ENCODE peak calls at places on chromosome 14, in four cellular contexts. One of them, this sample, is unnamed.

GRCh38 chr14:42307239-42307825 is 700.7 kb downstream of the LRFN5 start:
- DNase-seq in SK-N-SH: no peak
- DNase-seq in K562: no peak
- DNase-seq in HepG2: no peak
- DNase-seq in this sample: no peak

GRCh38 chr14:76500011-76500410 is 124.1 kb downstream of the ESRRB start:
- DNase-seq in SK-N-SH: no peak
- DNase-seq in K562: no peak
- DNase-seq in HepG2: no peak
- DNase-seq in this sample: no peak

GRCh38 chr14:37709419-37710195 is 114.2 kb downstream of the TTC6 start:
- DNase-seq in SK-N-SH: no peak
- DNase-seq in K562: no peak
- DNase-seq in HepG2: peak
- DNase-seq in this sample: peak

GRCh38 chr14:24297190-24297964 is 2.2 kb downstream of the DHRS1 start:
- DNase-seq in SK-N-SH: peak
- DNase-seq in K562: peak
- DNase-seq in HepG2: peak
- DNase-seq in this sample: no peak

GRCh38 chr14:57405562-57405961 is 15.2 kb downstream of the NAA30 start:
- DNase-seq in SK-N-SH: peak
- DNase-seq in K562: no peak
- DNase-seq in HepG2: no peak
- DNase-seq in this sample: no peak

GRCh38 chr14:24334431-24335271 is at the start of gene ADCY4:
- DNase-seq in SK-N-SH: peak
- DNase-seq in K562: no peak
- DNase-seq in HepG2: no peak
- DNase-seq in this sample: no peak

GRCh38 chr14:92173668-92174067 is 51.9 kb downstream of the CPSF2 start:
- DNase-seq in SK-N-SH: no peak
- DNase-seq in K562: no peak
- DNase-seq in HepG2: no peak
- DNase-seq in this sample: no peak

GRCh38 chr14:29584992-29585391 is 342.7 kb downstream of the PRKD1 start:
- DNase-seq in SK-N-SH: no peak
- DNase-seq in K562: no peak
- DNase-seq in HepG2: peak
- DNase-seq in this sample: no peak

GRCh38 chr14:73476451-73476905 is 14.3 kb upstream of the RIOX1 start:
- DNase-seq in SK-N-SH: no peak
- DNase-seq in K562: no peak
- DNase-seq in HepG2: no peak
- DNase-seq in this sample: no peak

GRCh38 chr14:95048771-95049312 is 108.5 kb downstream of the DICER1 start:
- DNase-seq in SK-N-SH: no peak
- DNase-seq in K562: no peak
- DNase-seq in HepG2: no peak
- DNase-seq in this sample: no peak

GRCh38 chr14:97149775-97150174 is 352.6 kb downstream of the VRK1 start:
- DNase-seq in SK-N-SH: no peak
- DNase-seq in K562: peak
- DNase-seq in HepG2: no peak
- DNase-seq in this sample: no peak

GRCh38 chr14:89198544-89199329 is 218.3 kb downstream of the FOXN3 start:
- DNase-seq in SK-N-SH: no peak
- DNase-seq in K562: no peak
- DNase-seq in HepG2: no peak
- DNase-seq in this sample: no peak

GRCh38 chr14:83071888-83072501 is 1538.3 kb upstream of the SEL1L start:
- DNase-seq in SK-N-SH: no peak
- DNase-seq in K562: no peak
- DNase-seq in HepG2: peak
- DNase-seq in this sample: no peak

GRCh38 chr14:76313303-76313702 is 62.6 kb upstream of the ESRRB start:
- DNase-seq in SK-N-SH: no peak
- DNase-seq in K562: no peak
- DNase-seq in HepG2: no peak
- DNase-seq in this sample: no peak

GRCh38 chr14:34302654-34303053 is 159.4 kb downstream of the SPTSSA start:
- DNase-seq in SK-N-SH: no peak
- DNase-seq in K562: no peak
- DNase-seq in HepG2: no peak
- DNase-seq in this sample: no peak

GRCh38 chr14:50085570-50086315 is 30.6 kb downstream of the VCPKMT start:
- DNase-seq in SK-N-SH: no peak
- DNase-seq in K562: no peak
- DNase-seq in HepG2: no peak
- DNase-seq in this sample: no peak

GRCh38 chr14:65976771-65977170 is 509.4 kb upstream of the CCDC196 start:
- DNase-seq in SK-N-SH: no peak
- DNase-seq in K562: no peak
- DNase-seq in HepG2: no peak
- DNase-seq in this sample: no peak

GRCh38 chr14:90060965-90061848 is 587 bp upstream of the KCNK13 start:
- DNase-seq in SK-N-SH: peak
- DNase-seq in K562: no peak
- DNase-seq in HepG2: no peak
- DNase-seq in this sample: no peak

GRCh38 chr14:89899917-89900680 is 54.4 kb downstream of the EFCAB11 start:
- DNase-seq in SK-N-SH: peak
- DNase-seq in K562: peak
- DNase-seq in HepG2: peak
- DNase-seq in this sample: peak

GRCh38 chr14:23578560-23579310 is at the start of gene JPH4:
- DNase-seq in SK-N-SH: peak
- DNase-seq in K562: no peak
- DNase-seq in HepG2: no peak
- DNase-seq in this sample: no peak

GRCh38 chr14:20820063-20820904 is 17.6 kb upstream of the RNASE1 start:
- DNase-seq in SK-N-SH: no peak
- DNase-seq in K562: peak
- DNase-seq in HepG2: no peak
- DNase-seq in this sample: no peak

GRCh38 chr14:76272349-76272748 is 103.6 kb upstream of the ESRRB start:
- DNase-seq in SK-N-SH: no peak
- DNase-seq in K562: no peak
- DNase-seq in HepG2: no peak
- DNase-seq in this sample: no peak

GRCh38 chr14:26191123-26191522 is 406.7 kb downstream of the NOVA1 start:
- DNase-seq in SK-N-SH: no peak
- DNase-seq in K562: no peak
- DNase-seq in HepG2: no peak
- DNase-seq in this sample: no peak

GRCh38 chr14:59347915-59348314 is 117.3 kb downstream of the GPR135 start:
- DNase-seq in SK-N-SH: no peak
- DNase-seq in K562: no peak
- DNase-seq in HepG2: no peak
- DNase-seq in this sample: no peak

GRCh38 chr14:96059519-96060135 is 20.5 kb downstream of the C14orf132 start:
- DNase-seq in SK-N-SH: no peak
- DNase-seq in K562: no peak
- DNase-seq in HepG2: no peak
- DNase-seq in this sample: no peak

GRCh38 chr14:72726444-72726843 is 167.5 kb downstream of the DPF3 start:
- DNase-seq in SK-N-SH: no peak
- DNase-seq in K562: no peak
- DNase-seq in HepG2: no peak
- DNase-seq in this sample: no peak

GRCh38 chr14:69592923-69593677 is 18.3 kb upstream of the SUSD6 start:
- DNase-seq in SK-N-SH: no peak
- DNase-seq in K562: no peak
- DNase-seq in HepG2: no peak
- DNase-seq in this sample: no peak

GRCh38 chr14:68653108-68653507 is 139.8 kb downstream of the ZFP36L1 start:
- DNase-seq in SK-N-SH: no peak
- DNase-seq in K562: no peak
- DNase-seq in HepG2: no peak
- DNase-seq in this sample: no peak

GRCh38 chr14:53152627-53152908 is 555 bp downstream of the DDHD1 start:
- DNase-seq in SK-N-SH: no peak
- DNase-seq in K562: no peak
- DNase-seq in HepG2: no peak
- DNase-seq in this sample: no peak

GRCh38 chr14:24089890-24090289 is 4.2 kb upstream of the PCK2 start:
- DNase-seq in SK-N-SH: no peak
- DNase-seq in K562: no peak
- DNase-seq in HepG2: no peak
- DNase-seq in this sample: no peak

GRCh38 chr14:54577494-54577893 is 10.6 kb downstream of the SAMD4A start:
- DNase-seq in SK-N-SH: no peak
- DNase-seq in K562: no peak
- DNase-seq in HepG2: no peak
- DNase-seq in this sample: no peak

GRCh38 chr14:62206456-62206855 is 444.2 kb downstream of the SNAPC1 start:
- DNase-seq in SK-N-SH: no peak
- DNase-seq in K562: no peak
- DNase-seq in HepG2: no peak
- DNase-seq in this sample: no peak

GRCh38 chr14:104237651-104238423 is 99.5 kb downstream of the KIF26A start:
- DNase-seq in SK-N-SH: no peak
- DNase-seq in K562: no peak
- DNase-seq in HepG2: no peak
- DNase-seq in this sample: no peak
- TF ChIP-seq ZBTB33 in SK-N-SH: no peak
- TF ChIP-seq ZBTB33 in K562: no peak
- TF ChIP-seq ZBTB33 in HepG2: no peak
- TF ChIP-seq ZBTB33 in this sample: no peak

GRCh38 chr14:67253076-67253635 is 11.9 kb downstream of the PALS1 start:
- DNase-seq in SK-N-SH: no peak
- DNase-seq in K562: no peak
- DNase-seq in HepG2: no peak
- DNase-seq in this sample: no peak

GRCh38 chr14:67251573-67252226 is 10.5 kb downstream of the PALS1 start:
- DNase-seq in SK-N-SH: no peak
- DNase-seq in K562: no peak
- DNase-seq in HepG2: no peak
- DNase-seq in this sample: no peak
- TF ChIP-seq RAD21 in SK-N-SH: no peak
- TF ChIP-seq RAD21 in K562: no peak
- TF ChIP-seq RAD21 in HepG2: no peak
- TF ChIP-seq RAD21 in this sample: no peak

GRCh38 chr14:31122921-31123320 is 84.7 kb downstream of the HECTD1 start:
- DNase-seq in SK-N-SH: no peak
- DNase-seq in K562: no peak
- DNase-seq in HepG2: no peak
- DNase-seq in this sample: no peak
- TF ChIP-seq ZBTB33 in SK-N-SH: no peak
- TF ChIP-seq ZBTB33 in K562: no peak
- TF ChIP-seq ZBTB33 in HepG2: no peak
- TF ChIP-seq ZBTB33 in this sample: no peak

DNA sequence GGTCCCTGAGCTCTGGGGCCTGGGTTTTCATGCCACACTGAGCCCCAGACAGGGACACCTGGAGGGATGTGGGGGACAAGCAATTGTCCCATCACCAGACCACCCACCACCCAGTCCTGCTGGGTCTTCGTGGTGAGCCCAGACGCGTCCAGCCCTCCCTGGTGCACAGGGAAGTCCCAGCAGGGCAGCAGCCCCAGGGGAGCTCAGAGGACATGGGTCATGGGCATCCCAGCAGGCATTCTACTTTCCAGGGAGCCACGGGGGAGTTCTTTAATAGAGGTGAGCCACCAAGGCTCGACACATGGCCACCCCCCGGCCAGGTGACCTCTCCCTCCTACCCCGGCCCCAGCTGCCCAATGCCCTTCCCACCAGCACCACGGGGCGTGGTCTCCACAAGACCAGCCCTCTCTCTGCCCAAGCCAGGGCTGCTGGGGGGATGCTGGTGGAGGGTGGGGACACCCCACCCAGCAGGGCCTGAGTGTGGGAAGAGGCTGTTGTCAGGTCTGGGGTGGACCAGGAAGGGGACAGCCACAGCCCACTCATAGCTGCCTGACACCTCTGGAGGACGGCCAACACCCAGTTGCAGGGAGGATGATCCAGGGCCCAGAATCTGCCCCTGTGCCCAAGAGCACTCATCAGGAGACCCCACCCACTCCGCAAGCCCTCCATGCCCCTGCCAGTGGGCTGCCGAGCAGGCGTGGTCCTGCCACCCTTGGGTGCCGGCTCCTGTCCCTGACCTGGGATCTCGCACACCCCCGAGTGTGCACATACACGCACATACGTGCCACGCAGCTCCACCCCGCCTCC is 14.1 kb downstream of the AKT1 start:
- DNase-seq in SK-N-SH: no peak
- DNase-seq in K562: no peak
- DNase-seq in HepG2: no peak
- DNase-seq in this sample: no peak
- TF ChIP-seq RAD21 in SK-N-SH: no peak
- TF ChIP-seq RAD21 in K562: no peak
- TF ChIP-seq RAD21 in HepG2: no peak
- TF ChIP-seq RAD21 in this sample: no peak

DNA sequence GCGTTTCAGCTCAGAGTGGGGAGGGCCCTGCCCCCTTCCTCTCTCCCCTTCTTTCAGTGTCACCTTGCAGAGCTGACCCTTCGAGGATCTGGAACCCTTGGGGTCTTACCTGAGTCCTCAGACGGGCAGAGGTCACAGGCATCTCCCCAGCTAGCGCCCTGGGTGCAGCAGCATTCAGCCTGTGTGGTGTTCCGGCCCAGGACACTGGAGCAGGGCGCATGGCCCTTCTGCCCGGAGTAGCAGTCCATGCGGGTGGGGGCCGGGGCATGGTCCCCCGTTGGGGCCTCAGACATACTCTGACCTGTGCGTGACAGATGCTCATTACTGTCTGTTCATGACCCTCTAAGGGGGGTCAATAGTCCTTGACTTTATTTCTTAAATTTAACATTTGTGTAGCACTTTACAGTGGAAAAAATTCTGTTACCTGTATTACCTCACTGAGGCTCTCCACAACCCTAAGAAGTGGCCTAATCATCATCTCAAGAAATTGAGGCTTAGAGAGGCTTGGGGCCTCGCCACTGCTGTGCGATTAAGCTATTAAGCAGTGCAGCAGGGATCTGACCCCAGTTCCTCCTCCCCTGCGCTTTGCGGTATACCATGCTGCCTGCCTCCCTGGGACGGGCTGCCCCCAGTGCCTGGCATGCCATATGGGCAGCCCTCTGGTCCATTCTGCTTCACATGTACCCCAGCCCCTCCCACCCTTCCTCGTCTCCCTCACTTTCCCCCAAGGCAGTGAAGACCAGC is 11.5 kb downstream of the ISCA2 start:
- DNase-seq in SK-N-SH: no peak
- DNase-seq in K562: no peak
- DNase-seq in HepG2: no peak
- DNase-seq in this sample: no peak
- TF ChIP-seq ZBTB33 in SK-N-SH: no peak
- TF ChIP-seq ZBTB33 in K562: no peak
- TF ChIP-seq ZBTB33 in HepG2: no peak
- TF ChIP-seq ZBTB33 in this sample: no peak